ENCODE peak calls at places on chromosome 21, in nine cellular contexts. One of them, this sample, is unnamed.

GRCh38 chr21:45547211-45547900 is 5.1 kb upstream of the SLC19A1 start:
- DNase-seq in B cell: no peak
- DNase-seq in mucosa of descending colon: no peak
- DNase-seq in epithelial cell of esophagus: no peak
- DNase-seq in A549: no peak
- DNase-seq in GM03348: no peak
- DNase-seq in fibroblast of pulmonary artery: no peak
- DNase-seq in astrocyte of the hippocampus: no peak
- DNase-seq in EL: no peak
- DNase-seq in this sample: no peak

GRCh38 chr21:33890187-33890586 is 25.4 kb downstream of the ATP5PO start:
- DNase-seq in mucosa of descending colon: no peak
- DNase-seq in fibroblast of pulmonary artery: no peak
- DNase-seq in B cell: no peak
- DNase-seq in astrocyte of the hippocampus: no peak
- DNase-seq in EL: no peak
- DNase-seq in GM03348: no peak
- DNase-seq in epithelial cell of esophagus: no peak
- DNase-seq in A549: no peak
- DNase-seq in this sample: no peak

GRCh38 chr21:29293495-29293894 is 5.2 kb upstream of the BACH1 start:
- DNase-seq in GM03348: no peak
- DNase-seq in epithelial cell of esophagus: no peak
- DNase-seq in astrocyte of the hippocampus: no peak
- DNase-seq in fibroblast of pulmonary artery: no peak
- DNase-seq in mucosa of descending colon: no peak
- DNase-seq in EL: no peak
- DNase-seq in B cell: peak; percentile 85
- DNase-seq in A549: no peak
- DNase-seq in this sample: no peak

GRCh38 chr21:44434936-44435635 is 20.2 kb upstream of the LRRC3 start:
- DNase-seq in epithelial cell of esophagus: no peak
- DNase-seq in GM03348: no peak
- DNase-seq in A549: no peak
- DNase-seq in fibroblast of pulmonary artery: no peak
- DNase-seq in astrocyte of the hippocampus: no peak
- DNase-seq in EL: no peak
- DNase-seq in B cell: no peak
- DNase-seq in mucosa of descending colon: peak; percentile 45
- DNase-seq in this sample: no peak

GRCh38 chr21:33133912-33134311 is 64.0 kb downstream of the OLIG1 start:
- DNase-seq in astrocyte of the hippocampus: no peak
- DNase-seq in fibroblast of pulmonary artery: no peak
- DNase-seq in mucosa of descending colon: no peak
- DNase-seq in A549: no peak
- DNase-seq in B cell: no peak
- DNase-seq in epithelial cell of esophagus: no peak
- DNase-seq in GM03348: no peak
- DNase-seq in EL: no peak
- DNase-seq in this sample: no peak

GRCh38 chr21:42535602-42536171 is 22.0 kb downstream of the SLC37A1 start:
- DNase-seq in EL: no peak
- DNase-seq in mucosa of descending colon: peak; percentile 77
- DNase-seq in fibroblast of pulmonary artery: no peak
- DNase-seq in epithelial cell of esophagus: no peak
- DNase-seq in GM03348: no peak
- DNase-seq in A549: no peak
- DNase-seq in B cell: peak; percentile 84
- DNase-seq in astrocyte of the hippocampus: no peak
- DNase-seq in this sample: no peak

GRCh38 chr21:14900611-14901010 is 164.2 kb downstream of the NRIP1 start:
- DNase-seq in mucosa of descending colon: no peak
- DNase-seq in fibroblast of pulmonary artery: no peak
- DNase-seq in astrocyte of the hippocampus: peak; percentile 58
- DNase-seq in B cell: no peak
- DNase-seq in A549: no peak
- DNase-seq in epithelial cell of esophagus: peak; percentile 39
- DNase-seq in EL: peak; percentile 45
- DNase-seq in GM03348: peak; percentile 12
- DNase-seq in this sample: no peak

GRCh38 chr21:39715804-39716397 is 29.1 kb upstream of the IGSF5 start:
- DNase-seq in mucosa of descending colon: no peak
- DNase-seq in B cell: peak; percentile 26
- DNase-seq in GM03348: peak; percentile 69
- DNase-seq in A549: peak; percentile 8
- DNase-seq in astrocyte of the hippocampus: peak; percentile 66
- DNase-seq in fibroblast of pulmonary artery: peak; percentile 54
- DNase-seq in EL: peak; percentile 45
- DNase-seq in epithelial cell of esophagus: peak; percentile 42
- DNase-seq in this sample: peak; percentile 59

GRCh38 chr21:20617130-20617529 is 381.1 kb upstream of the NCAM2 start:
- DNase-seq in mucosa of descending colon: no peak
- DNase-seq in GM03348: no peak
- DNase-seq in A549: no peak
- DNase-seq in fibroblast of pulmonary artery: no peak
- DNase-seq in epithelial cell of esophagus: no peak
- DNase-seq in EL: no peak
- DNase-seq in B cell: no peak
- DNase-seq in astrocyte of the hippocampus: no peak
- DNase-seq in this sample: no peak

GRCh38 chr21:17513214-17514123 is 626 bp downstream of the CXADR start:
- DNase-seq in mucosa of descending colon: no peak
- DNase-seq in B cell: peak; percentile 9
- DNase-seq in A549: no peak
- DNase-seq in EL: peak; percentile 17
- DNase-seq in epithelial cell of esophagus: peak; percentile 33
- DNase-seq in GM03348: peak; percentile 27
- DNase-seq in astrocyte of the hippocampus: peak; percentile 55
- DNase-seq in fibroblast of pulmonary artery: peak; percentile 42
- DNase-seq in this sample: peak; percentile 27

GRCh38 chr21:25960423-25960822 is 210.1 kb downstream of the APP start:
- DNase-seq in EL: no peak
- DNase-seq in astrocyte of the hippocampus: no peak
- DNase-seq in GM03348: no peak
- DNase-seq in A549: no peak
- DNase-seq in mucosa of descending colon: no peak
- DNase-seq in B cell: peak; percentile 4
- DNase-seq in epithelial cell of esophagus: no peak
- DNase-seq in fibroblast of pulmonary artery: no peak
- DNase-seq in this sample: no peak